ENCODE peak calls at places on chromosomes 3 and 15, in six cellular contexts. Q is tibial nerve, V is progenitor cell of endocrine pancreas, J is GM23338, W is WERI-Rb-1, L is epithelial cell of esophagus. R is an unnamed sample.

GRCh38 chr15:52183562-52184173 is 7.5 kb downstream of the GNB5 start:
- DNase-seq in Q (no peak), V (peak; percentile 25), J (peak; percentile 76), W (peak; percentile 70), L (peak; percentile 53), R (no peak)

GRCh38 chr3:9015250-9015649 is 52.0 kb upstream of the RAD18 start:
- DNase-seq in Q (no peak), V (no peak), J (no peak), W (no peak), L (no peak), R (no peak)

GRCh38 chr15:80450811-80451321 is 46.7 kb downstream of the ARNT2 start:
- DNase-seq in Q (no peak), V (no peak), J (peak; percentile 28), W (no peak), L (no peak), R (no peak)

GRCh38 chr15:67130673-67131601 is 65.5 kb downstream of the SMAD3 start:
- DNase-seq in Q (no peak), V (no peak), J (no peak), W (no peak), L (peak; percentile 72), R (no peak)

GRCh38 chr3:139323146-139323545 is 20.7 kb upstream of the MRPS22 start:
- DNase-seq in Q (no peak), V (no peak), J (no peak), W (no peak), L (no peak), R (no peak)

GRCh38 chr3:21795152-21795837 is 44.3 kb upstream of the ZNF385D start:
- DNase-seq in Q (no peak), V (no peak), J (no peak), W (peak; percentile 92), L (no peak), R (no peak)

GRCh38 chr15:66945842-66946241 is 119.6 kb upstream of the SMAD3 start:
- DNase-seq in Q (no peak), V (no peak), J (no peak), W (no peak), L (no peak), R (no peak)

GRCh38 chr3:4394048-4394447 is 73.0 kb downstream of the SUMF1 start:
- DNase-seq in Q (no peak), V (no peak), J (no peak), W (no peak), L (peak; percentile 34), R (no peak)

DNA sequence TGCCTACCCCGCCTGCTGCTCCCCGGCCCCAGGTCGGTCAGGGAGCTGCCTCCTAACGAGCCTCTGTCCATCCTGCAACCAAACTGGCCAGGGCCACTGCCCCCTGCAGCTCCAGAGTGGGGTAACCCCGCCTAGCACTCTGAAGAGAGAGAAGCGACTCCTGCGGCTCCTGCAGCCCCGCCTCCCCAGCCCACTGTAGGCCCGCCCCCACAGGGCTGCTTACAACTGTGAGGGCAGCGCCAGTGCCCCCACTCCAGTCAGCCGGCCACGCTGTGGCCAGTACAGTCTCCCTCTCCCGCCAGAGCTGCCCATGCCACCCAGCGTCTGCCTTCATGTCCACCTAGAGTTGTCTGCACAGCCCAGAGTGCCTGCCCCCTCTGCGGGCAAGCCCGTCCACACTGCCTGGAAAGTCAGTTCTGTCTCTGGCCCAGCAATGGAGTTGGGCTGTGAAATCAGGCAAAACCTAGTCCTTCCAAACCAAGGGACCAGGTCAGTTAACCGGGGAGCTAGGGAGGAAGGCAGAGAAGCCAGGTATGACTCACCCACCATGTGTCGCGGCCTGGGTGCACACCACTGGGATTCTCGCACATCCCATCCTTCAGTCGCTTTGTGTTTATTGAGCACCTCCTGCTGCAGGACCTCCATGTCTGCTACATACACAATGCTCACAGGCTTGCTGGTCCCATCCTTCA is 2.4 kb downstream of the UCN2 start:
- DNase-seq in Q (peak; percentile 30), V (peak; percentile 56), J (peak; percentile 92), W (peak; percentile 96), L (peak; percentile 40), R (no peak)
- TF ChIP-seq CTCF in Q (peak; percentile 41), V (peak; percentile 37), J (peak; percentile 36), W (peak; percentile 60), L (no peak), R (peak; percentile 37)

GRCh38 chr3:127002195-127003174 is 19.6 kb downstream of the PLXNA1 start:
- DNase-seq in Q (peak; percentile 82), V (peak; percentile 47), J (peak; percentile 95), W (peak; percentile 90), L (peak; percentile 83), R (peak; percentile 86)
- TF ChIP-seq CTCF in Q (peak; percentile 48), V (peak; percentile 53), J (peak; percentile 55), W (peak; percentile 82), L (peak; percentile 49), R (peak; percentile 60)

DNA sequence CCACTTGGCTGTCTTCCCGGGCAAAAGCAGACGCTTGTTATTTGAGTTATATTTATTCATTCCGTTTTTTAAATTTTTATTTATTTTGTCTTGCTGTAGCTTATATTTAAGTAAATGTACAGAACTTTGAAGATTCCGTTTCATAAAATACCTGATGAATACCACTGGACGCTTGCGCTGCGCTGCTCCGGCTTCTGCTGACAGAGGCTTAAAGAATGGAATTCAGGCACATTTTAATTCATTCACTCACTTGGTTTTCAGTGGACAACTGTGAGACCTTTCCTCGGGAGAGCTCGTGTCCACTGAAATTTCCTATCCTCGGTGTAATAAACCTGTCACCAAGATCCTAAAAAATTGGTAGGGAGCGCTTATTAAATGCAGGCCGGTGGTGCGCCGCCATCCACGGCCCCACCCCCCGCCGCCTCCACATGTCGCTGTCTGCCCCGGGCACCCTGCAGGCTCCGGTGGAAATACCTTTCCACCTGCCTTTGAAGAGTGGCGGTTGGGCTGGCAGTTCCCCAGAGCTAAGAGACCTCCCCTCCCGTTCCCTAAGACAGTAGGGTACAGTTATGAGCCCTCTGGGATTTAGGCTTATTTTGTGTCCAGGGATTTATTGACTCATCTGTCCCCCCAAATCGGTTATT is 62.5 kb upstream of the UBE2E1 start:
- DNase-seq in Q (no peak), V (no peak), J (peak; percentile 80), W (no peak), L (no peak), R (no peak)
- TF ChIP-seq CTCF in Q (no peak), V (peak; percentile 55), J (peak; percentile 23), W (no peak), L (peak; percentile 10), R (no peak)

GRCh38 chr3:126692858-126693257 is 11.2 kb upstream of the CHCHD6 start:
- DNase-seq in Q (no peak), V (no peak), J (peak; percentile 13), W (no peak), L (no peak), R (no peak)
- TF ChIP-seq CTCF in Q (no peak), V (peak; percentile 34), J (no peak), W (no peak), L (no peak), R (no peak)

GRCh38 chr3:85304360-85304964 is 345.7 kb downstream of the CADM2 start:
- DNase-seq in Q (no peak), V (no peak), J (peak; percentile 21), W (no peak), L (peak; percentile 20), R (no peak)
- TF ChIP-seq CTCF in Q (no peak), V (peak; percentile 55), J (peak; percentile 58), W (no peak), L (peak; percentile 45), R (no peak)

GRCh38 chr3:170222647-170223541 is 670 bp downstream of the PRKCI start:
- DNase-seq in Q (no peak), V (no peak), J (peak; percentile 63), W (peak; percentile 42), L (peak; percentile 50), R (no peak)
- TF ChIP-seq CTCF in Q (no peak), V (peak; percentile 20), J (peak; percentile 19), W (no peak), L (peak; percentile 34), R (peak; percentile 2)

GRCh38 chr15:26868029-26868685 is 1.3 kb downstream of the GABRA5 start:
- DNase-seq in Q (no peak), V (no peak), J (peak; percentile 25), W (no peak), L (no peak), R (no peak)

GRCh38 chr15:26866298-26867198 is at the start of gene GABRA5:
- DNase-seq in Q (no peak), V (peak; percentile 49), J (peak; percentile 90), W (peak; percentile 76), L (peak; percentile 24), R (no peak)

GRCh38 chr15:26869628-26870027 is 2.8 kb downstream of the GABRA5 start:
- DNase-seq in Q (no peak), V (no peak), J (no peak), W (no peak), L (no peak), R (no peak)

GRCh38 chr15:26867199-26868007 is 541 bp downstream of the GABRA5 start:
- DNase-seq in Q (no peak), V (peak; percentile 23), J (peak; percentile 53), W (peak; percentile 29), L (no peak), R (no peak)

DNA sequence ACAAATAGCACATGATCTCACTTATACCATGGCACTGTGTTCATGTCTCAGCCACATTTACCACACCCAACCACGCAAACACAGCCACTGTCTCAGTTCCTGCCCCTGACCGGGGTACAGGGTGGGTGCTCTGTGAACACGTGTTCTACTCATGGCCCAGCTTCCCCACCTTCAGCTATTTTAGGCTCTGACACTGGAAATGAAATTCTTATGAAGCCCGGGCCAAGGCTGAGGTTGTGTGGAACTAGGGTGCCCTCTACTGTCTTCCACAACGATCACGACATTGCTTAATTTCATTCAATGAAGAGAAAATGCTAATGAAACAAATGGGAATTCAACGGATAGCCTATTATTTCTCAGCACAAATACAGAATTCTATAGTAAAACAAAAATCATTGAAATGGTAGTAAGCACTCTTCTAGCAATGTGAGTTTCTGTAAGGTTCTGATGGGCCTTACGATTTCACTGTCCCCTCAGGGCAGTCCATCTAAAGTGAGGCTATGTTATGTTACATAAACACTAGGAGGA is 2.1 kb upstream of the GABRA5 start:
- DNase-seq in Q (no peak), V (no peak), J (peak; percentile 90), W (peak; percentile 56), L (peak; percentile 57), R (no peak)
- TF ChIP-seq CTCF in Q (peak; percentile 33), V (peak; percentile 75), J (peak; percentile 96), W (peak; percentile 73), L (peak; percentile 68), R (peak; percentile 51)